ENCODE peak calls at places on chromosome 11, in four cellular contexts. D is IMR-90, B is endothelial cell of umbilical vein, L is K562. W is an unnamed sample.

GRCh38 chr11:46533396-46534110 is 60.3 kb downstream of the AMBRA1 start:
- DNase-seq in D (no peak), B (no peak), L (no peak), W (no peak)

GRCh38 chr11:69848196-69848595 is 29.0 kb upstream of the FGF3 start:
- DNase-seq in D (peak; percentile 32), B (no peak), L (no peak), W (peak; percentile 38)

GRCh38 chr11:69867076-69868002 is 48.1 kb upstream of the FGF3 start:
- DNase-seq in D (peak; percentile 53), B (no peak), L (no peak), W (no peak)

GRCh38 chr11:95095858-95096587 is 6.4 kb downstream of the ENDOD1 start:
- DNase-seq in D (peak; percentile 53), B (peak; percentile 40), L (no peak), W (no peak)

GRCh38 chr11:113470233-113470632 is 5.0 kb downstream of the DRD2 start:
- DNase-seq in D (no peak), B (no peak), L (no peak), W (no peak)

GRCh38 chr11:68457898-68458249 is 2.7 kb upstream of the PPP6R3 start:
- DNase-seq in D (no peak), B (no peak), L (no peak), W (no peak)

GRCh38 chr11:58530236-58530635 is 22.3 kb upstream of the OR5B21 start:
- DNase-seq in D (no peak), B (no peak), L (no peak), W (no peak)

GRCh38 chr11:2762451-2762850 is 62.7 kb upstream of the KCNQ1OT1 start:
- DNase-seq in D (no peak), B (no peak), L (no peak), W (no peak)

GRCh38 chr11:105589346-105589745 is 20.5 kb upstream of the GRIA4 start:
- DNase-seq in D (peak; percentile 30), B (no peak), L (no peak), W (no peak)

GRCh38 chr11:65780770-65781151 is at the start of gene AP5B1:
- DNase-seq in D (peak; percentile 41), B (peak; percentile 41), L (peak; percentile 91), W (no peak)

GRCh38 chr11:19679952-19680823 is 32.4 kb upstream of the NAV2 start:
- DNase-seq in D (peak; percentile 99), B (peak; percentile 98), L (no peak), W (peak; percentile 26)

GRCh38 chr11:100687630-100688395 is 725 bp downstream of the ARHGAP42 start:
- DNase-seq in D (peak; percentile 85), B (peak; percentile 85), L (peak; percentile 53), W (peak; percentile 35)

GRCh38 chr11:69950120-69950519 is 128.0 kb upstream of the ANO1 start:
- DNase-seq in D (peak; percentile 31), B (peak; percentile 12), L (peak; percentile 88), W (no peak)

GRCh38 chr11:117825538-117826359 is 1.2 kb upstream of the FXYD2 start:
- DNase-seq in D (no peak), B (no peak), L (no peak), W (no peak)

GRCh38 chr11:79173615-79174014 is 267.2 kb downstream of the TENM4 start:
- DNase-seq in D (peak; percentile 77), B (no peak), L (no peak), W (no peak)

GRCh38 chr11:99422581-99423434 is 402.1 kb downstream of the CNTN5 start:
- DNase-seq in D (peak; percentile 1), B (no peak), L (no peak), W (no peak)

GRCh38 chr11:79536155-79536917 is 95.5 kb upstream of the TENM4 start:
- DNase-seq in D (no peak), B (no peak), L (no peak), W (no peak)

GRCh38 chr11:122319011-122319410 is 203.0 kb upstream of the BLID start:
- DNase-seq in D (peak; percentile 38), B (no peak), L (no peak), W (no peak)

GRCh38 chr11:1779034-1779805 is 15.5 kb upstream of the CTSD start:
- DNase-seq in D (no peak), B (no peak), L (no peak), W (no peak)

GRCh38 chr11:46353706-46354105 is 6.4 kb downstream of the DGKZ start:
- DNase-seq in D (peak; percentile 50), B (no peak), L (no peak), W (no peak)

GRCh38 chr11:62392506-62392905 is 26.3 kb upstream of the SCGB1A1 start:
- DNase-seq in D (no peak), B (no peak), L (peak; percentile 18), W (no peak)

GRCh38 chr11:120337133-120337895 is 1.1 kb downstream of the ARHGEF12 start:
- DNase-seq in D (no peak), B (peak; percentile 58), L (no peak), W (no peak)

GRCh38 chr11:72817966-72818365 is 3.8 kb downstream of the ATG16L2 start:
- DNase-seq in D (no peak), B (no peak), L (no peak), W (no peak)

GRCh38 chr11:123430736-123431356 is 777 bp downstream of the GRAMD1B start:
- DNase-seq in D (peak; percentile 51), B (peak; percentile 60), L (no peak), W (no peak)

GRCh38 chr11:68328374-68329091 is 16.1 kb downstream of the LRP5 start:
- DNase-seq in D (no peak), B (peak; percentile 84), L (no peak), W (no peak)

GRCh38 chr11:1204381-1205101 is 18.3 kb upstream of the MUC5B start:
- DNase-seq in D (no peak), B (no peak), L (peak; percentile 2), W (no peak)

GRCh38 chr11:134014502-134014901 is 54.4 kb upstream of the JAM3 start:
- DNase-seq in D (no peak), B (no peak), L (peak; percentile 26), W (no peak)

GRCh38 chr11:116500002-116500832 is 272.6 kb downstream of the BUD13 start:
- DNase-seq in D (no peak), B (no peak), L (no peak), W (no peak)

GRCh38 chr11:96218901-96219300 is 124.1 kb downstream of the MAML2 start:
- DNase-seq in D (no peak), B (no peak), L (no peak), W (no peak)

GRCh38 chr11:18071098-18071705 is 25.1 kb upstream of the TPH1 start:
- DNase-seq in D (peak; percentile 81), B (no peak), L (no peak), W (no peak)

GRCh38 chr11:65298655-65299179 is 15.9 kb upstream of the CDC42EP2 start:
- DNase-seq in D (peak; percentile 81), B (no peak), L (no peak), W (no peak)

GRCh38 chr11:70661763-70662501 is 263.6 kb downstream of the CTTN start:
- DNase-seq in D (peak; percentile 43), B (no peak), L (no peak), W (no peak)

GRCh38 chr11:77999446-77999845 is 5.0 kb upstream of the INTS4 start:
- DNase-seq in D (no peak), B (no peak), L (no peak), W (no peak)

DNA sequence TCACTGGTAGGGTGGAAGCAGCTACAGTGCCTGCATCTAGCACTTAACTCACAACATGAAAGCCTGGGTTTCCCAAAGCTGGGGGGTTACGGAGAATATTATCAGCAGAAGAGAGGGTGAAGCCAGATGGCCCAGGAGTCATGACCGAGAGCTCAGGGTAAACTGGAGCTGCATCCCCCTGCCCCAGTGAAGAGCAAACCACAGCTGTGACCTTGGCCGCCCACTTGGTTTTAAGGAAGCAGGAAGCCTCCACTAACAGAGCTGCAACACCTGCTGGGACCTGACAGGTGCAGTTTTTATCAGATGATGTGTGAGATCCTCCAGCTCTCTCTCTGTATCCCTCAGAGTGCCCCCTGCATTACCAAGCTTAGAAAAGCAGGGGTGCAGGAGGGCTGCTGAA is 20.9 kb downstream of the TCP11L1 start:
- DNase-seq in D (no peak), B (no peak), L (no peak), W (no peak)
- H3K27ac ChIP-seq in D (no peak overlapping the region), B (no peak overlapping the region), L (no peak overlapping the region), W (peak overlapping the region; percentile 83)

DNA sequence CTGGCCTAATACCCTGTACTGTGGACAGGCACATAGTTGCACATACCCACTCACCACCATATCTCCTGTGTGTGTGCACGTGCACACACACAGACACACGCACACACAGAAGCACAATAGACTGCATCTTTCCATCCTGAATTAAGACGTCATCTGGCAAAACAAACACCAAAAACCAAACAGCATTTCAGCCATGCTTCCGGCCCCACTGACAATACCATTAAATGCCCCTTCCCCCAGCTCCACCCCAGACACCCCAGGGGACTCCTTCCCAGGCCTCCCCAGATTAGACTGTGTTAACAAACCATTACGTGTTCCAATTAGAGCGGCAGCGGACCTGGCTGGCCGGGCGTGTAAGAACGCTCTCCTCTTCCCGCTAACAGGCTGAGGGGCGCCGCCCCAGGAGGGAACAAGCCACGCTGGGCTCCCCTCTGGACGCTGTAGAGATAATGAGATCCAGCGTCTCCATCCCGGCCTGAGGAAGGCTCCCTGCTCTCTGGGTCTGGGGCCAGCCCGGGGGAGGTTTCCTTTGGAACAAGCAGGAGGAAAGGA is 72.7 kb downstream of the TP53I11 start:
- DNase-seq in D (no peak), B (peak; percentile 39), L (no peak), W (no peak)
- H3K4me2 ChIP-seq in D (no peak overlapping the region), B (peak overlapping the region; percentile 32), L (no peak overlapping the region), W (no peak overlapping the region)

DNA sequence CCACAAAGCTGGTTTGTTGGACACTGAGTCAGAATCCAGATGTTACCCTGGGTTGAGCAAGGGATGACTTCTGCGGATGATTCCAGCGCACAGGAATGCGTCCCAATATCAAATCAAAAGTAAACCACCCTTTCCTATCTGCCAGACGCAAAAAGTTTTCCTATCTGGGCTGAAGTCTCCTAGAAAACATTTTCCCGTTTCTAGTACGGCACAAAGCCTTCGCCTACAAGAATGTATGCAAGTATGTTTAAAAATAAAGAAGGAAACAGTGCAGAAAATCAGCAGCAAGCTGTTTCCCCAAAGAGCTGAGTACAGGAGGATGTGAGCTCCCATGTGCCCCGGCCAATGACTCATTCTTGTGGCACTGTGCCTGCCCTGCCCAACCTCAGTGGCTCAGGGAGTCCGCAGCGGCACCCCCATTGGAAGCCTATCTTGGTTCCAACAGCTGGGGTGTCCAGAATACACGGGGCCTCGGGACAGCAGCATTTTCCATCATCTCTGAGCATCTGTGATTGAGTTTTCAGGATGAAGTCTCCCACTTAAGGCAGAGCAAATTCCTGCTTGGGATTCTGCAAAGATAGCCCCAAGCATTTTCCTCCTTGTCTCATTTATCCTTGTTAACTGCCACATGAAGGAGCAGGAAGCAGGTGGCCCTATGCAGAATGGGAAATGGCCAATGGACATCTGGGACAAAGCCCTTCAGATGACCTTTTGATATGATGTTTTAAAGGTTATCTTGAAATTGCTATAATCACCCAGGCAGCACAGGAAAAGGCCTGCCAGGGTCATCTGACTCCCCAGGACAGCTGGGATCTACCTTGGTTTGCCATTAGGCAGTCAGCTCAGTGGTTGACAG is 17.5 kb downstream of the KCNJ5 start:
- DNase-seq in D (peak; percentile 82), B (peak; percentile 92), L (no peak), W (no peak)
- H3K9me1 ChIP-seq in D (peaks cover 7% of the 10 kb centered on the region), B (no peaks in the 10 kb centered on the region), L (no peaks in the 10 kb centered on the region), W (no peaks in the 10 kb centered on the region)

DNA sequence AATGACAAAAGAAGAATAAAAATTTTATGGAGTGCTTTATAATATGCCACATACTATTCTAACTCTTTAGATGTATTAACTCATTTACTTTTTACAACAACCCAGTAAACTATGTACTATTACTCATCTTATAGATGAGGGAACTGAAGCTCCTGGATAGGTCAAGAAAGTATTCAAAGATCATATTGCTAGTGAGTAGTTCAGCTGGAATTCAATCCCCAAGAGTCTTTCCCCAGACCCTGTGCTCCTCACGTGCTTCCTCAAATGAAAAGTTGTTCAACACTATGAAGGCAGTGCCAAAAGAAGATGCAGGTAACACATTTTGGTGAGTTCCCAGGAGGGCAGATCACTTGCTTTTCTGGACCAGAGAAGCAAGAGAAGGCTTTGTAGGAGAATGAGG is 46.8 kb downstream of the BTG4 start:
- DNase-seq in D (peak; percentile 84), B (no peak), L (no peak), W (peak; percentile 15)
- H3K27ac ChIP-seq in D (no peak overlapping the region), B (no peak overlapping the region), L (no peak overlapping the region), W (no peak overlapping the region)

W was measured in keratinocyte.